ENCODE peak calls at places on chromosome 1, in six cellular contexts. G, I, C, T, R and H are unnamed samples.

GRCh38 chr1:54335396-54336056 is 70.7 kb downstream of the SSBP3 start:
- DNase-seq in G (no peak), I (no peak), C (peak; percentile 57), T (no peak), R (peak; percentile 73), H (peak; percentile 80)

GRCh38 chr1:184621262-184621661 is 133.4 kb downstream of the EDEM3 start:
- DNase-seq in G (no peak), I (no peak), C (no peak), T (no peak), R (peak; percentile 67), H (no peak)

GRCh38 chr1:8154621-8155052 is 128.5 kb upstream of the ERRFI1 start:
- DNase-seq in G (peak; percentile 36), I (no peak), C (no peak), T (no peak), R (no peak), H (no peak)

GRCh38 chr1:1629430-1630190 is 2.4 kb upstream of the MMP23B start:
- DNase-seq in G (no peak), I (no peak), C (no peak), T (no peak), R (no peak), H (peak; percentile 52)

GRCh38 chr1:11804666-11805453 is 904 bp downstream of the MTHFR start:
- DNase-seq in G (no peak), I (peak; percentile 53), C (peak; percentile 66), T (no peak), R (peak; percentile 51), H (peak; percentile 88)

GRCh38 chr1:151839457-151840409 is at the start of gene C2CD4D:
- DNase-seq in G (no peak), I (peak; percentile 31), C (peak; percentile 76), T (peak; percentile 91), R (no peak), H (no peak)

GRCh38 chr1:26993237-26994019 is at the start of gene TRNP1:
- DNase-seq in G (peak; percentile 77), I (peak; percentile 99), C (peak; percentile 83), T (peak; percentile 94), R (peak; percentile 61), H (no peak)

GRCh38 chr1:22262583-22262982 is 119.7 kb upstream of the WNT4 start:
- DNase-seq in G (no peak), I (peak; percentile 54), C (peak; percentile 82), T (no peak), R (no peak), H (no peak)

GRCh38 chr1:52532732-52533327 is 20.1 kb downstream of the TUT4 start:
- DNase-seq in G (no peak), I (no peak), C (no peak), T (no peak), R (no peak), H (no peak)

GRCh38 chr1:110153407-110153950 is 3.2 kb downstream of the SLC6A17 start:
- DNase-seq in G (no peak), I (no peak), C (no peak), T (no peak), R (no peak), H (no peak)

GRCh38 chr1:212860713-212861581 is 2.9 kb downstream of the FLVCR1 start:
- DNase-seq in G (no peak), I (peak; percentile 50), C (no peak), T (no peak), R (no peak), H (no peak)

GRCh38 chr1:52920791-52921291 is 699 bp downstream of the ECHDC2 start:
- DNase-seq in G (no peak), I (no peak), C (peak; percentile 43), T (peak; percentile 88), R (peak; percentile 11), H (no peak)

GRCh38 chr1:14334336-14335176 is 263.9 kb upstream of the KAZN start:
- DNase-seq in G (no peak), I (no peak), C (no peak), T (no peak), R (no peak), H (no peak)

GRCh38 chr1:212035123-212035834 is at the start of the genes DTL and INTS7:
- DNase-seq in G (peak; percentile 99), I (peak; percentile 99), C (peak; percentile 99), T (peak; percentile 95), R (peak; percentile 98), H (peak; percentile 98)

GRCh38 chr1:196910208-196910607 is 22.4 kb downstream of the CFHR4 start:
- DNase-seq in G (no peak), I (no peak), C (no peak), T (no peak), R (no peak), H (no peak)

GRCh38 chr1:85818371-85818770 is 110.1 kb upstream of the ZNHIT6 start:
- DNase-seq in G (no peak), I (no peak), C (no peak), T (no peak), R (no peak), H (no peak)

GRCh38 chr1:37634554-37635308 is at the start of gene RSPO1:
- DNase-seq in G (peak; percentile 14), I (peak; percentile 33), C (no peak), T (peak; percentile 87), R (no peak), H (peak; percentile 19)

GRCh38 chr1:237235080-237235479 is 193.1 kb downstream of the RYR2 start:
- DNase-seq in G (no peak), I (no peak), C (no peak), T (no peak), R (no peak), H (peak; percentile 39)

GRCh38 chr1:8424539-8425116 is 106.7 kb downstream of the SLC45A1 start:
- DNase-seq in G (no peak), I (no peak), C (peak; percentile 77), T (no peak), R (peak; percentile 35), H (peak; percentile 45)

GRCh38 chr1:110626890-110627289 is 20.7 kb upstream of the KCNA2 start:
- DNase-seq in G (no peak), I (no peak), C (no peak), T (no peak), R (no peak), H (no peak)

DNA sequence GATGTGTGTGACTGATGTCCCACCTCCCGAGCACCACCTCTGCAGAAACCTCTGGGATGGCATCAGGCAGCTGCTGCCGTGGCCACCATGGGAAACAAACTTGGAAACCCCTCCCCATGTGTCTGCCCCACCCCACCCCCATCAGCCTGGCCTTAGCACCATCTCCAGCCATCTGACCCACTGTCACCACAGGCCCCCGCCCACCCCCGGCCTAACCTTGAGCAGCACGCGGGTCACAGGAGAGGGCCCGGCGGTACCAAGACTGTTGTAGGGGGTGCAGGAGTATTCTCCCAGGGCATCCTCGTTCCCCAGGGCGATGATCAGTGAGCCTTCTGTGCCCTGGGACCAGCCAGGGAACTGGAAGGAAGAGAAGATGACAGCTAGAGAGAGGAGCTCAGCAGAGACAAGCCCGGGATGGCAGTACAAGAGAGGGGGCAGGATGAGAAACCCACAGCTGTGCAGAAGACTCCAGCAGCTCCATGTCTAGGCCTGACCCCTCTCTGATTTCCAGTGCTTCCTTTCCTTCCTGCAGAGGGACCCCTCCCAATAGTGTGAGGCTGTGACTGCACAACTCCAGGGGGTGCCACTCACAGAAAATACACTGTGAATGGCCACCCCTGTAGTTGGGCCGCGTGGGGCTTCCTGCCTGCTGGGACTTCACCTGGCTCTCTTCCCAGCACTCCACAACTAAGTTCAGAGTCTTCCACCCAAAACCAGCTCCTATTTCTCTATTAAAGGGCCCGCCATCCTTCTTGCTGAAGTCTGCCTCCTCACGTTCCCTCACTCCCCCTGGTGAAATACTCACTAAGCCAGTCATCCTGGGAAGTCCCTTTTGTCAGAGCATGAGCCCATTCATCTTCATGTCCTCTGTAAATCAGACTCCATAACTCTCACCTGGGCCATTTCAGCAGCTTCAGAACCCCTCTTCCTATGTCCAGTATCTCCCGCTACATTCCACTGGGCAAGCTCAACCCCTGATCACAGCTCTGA is 7.3 kb upstream of the TAGLN2 start:
- DNase-seq in G (no peak), I (no peak), C (no peak), T (peak; percentile 68), R (no peak), H (no peak)
- TF ChIP-seq EP300 in G (no peak), I (no peak), C (no peak), T (no peak), R (no peak), H (no peak)

DNA sequence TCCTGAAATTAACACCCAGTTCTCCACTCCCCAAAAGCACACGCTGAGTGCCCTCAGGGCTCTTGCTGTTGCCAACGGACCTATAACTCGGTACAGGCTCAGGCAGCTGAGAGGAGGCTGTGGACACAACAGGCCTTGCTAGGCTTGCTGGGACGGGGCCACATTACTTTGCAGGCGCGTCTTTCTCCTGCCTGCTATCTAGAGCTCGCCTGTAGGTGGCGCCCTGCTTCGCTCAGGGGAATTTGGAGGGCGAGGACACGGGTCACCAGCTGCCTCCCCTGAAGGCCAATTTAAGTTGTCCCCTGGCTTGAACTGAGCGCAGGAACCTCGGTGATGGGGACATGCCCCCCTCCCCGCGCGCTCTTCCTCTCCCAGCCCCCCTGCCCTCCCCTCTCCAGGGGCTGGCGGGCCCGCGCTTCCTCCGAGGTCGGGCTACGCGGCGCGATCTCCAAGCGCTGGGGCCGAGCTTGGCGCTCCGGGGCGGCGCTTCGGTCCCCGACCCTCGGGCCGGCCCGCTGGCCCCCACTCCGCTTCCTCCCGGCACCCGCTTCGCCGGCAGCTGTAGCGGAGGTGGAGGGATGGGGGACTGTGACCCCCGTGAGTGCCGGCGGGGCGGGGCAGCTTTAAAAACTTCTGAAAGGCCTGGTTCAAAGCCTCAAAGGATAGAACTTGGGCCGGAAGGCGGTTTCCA is 32.4 kb upstream of the NFIA start:
- DNase-seq in G (peak; percentile 80), I (peak; percentile 79), C (peak; percentile 96), T (peak; percentile 93), R (peak; percentile 97), H (peak; percentile 97)
- TF ChIP-seq POLR2A in G (peak; percentile 14), I (peak; percentile 58), C (no peak), T (peak; percentile 50), R (no peak), H (peak; percentile 63)

GRCh38 chr1:40316595-40317393 is at the start of gene COL9A2:
- DNase-seq in G (peak; percentile 18), I (no peak), C (peak; percentile 54), T (peak; percentile 90), R (no peak), H (no peak)
- TF ChIP-seq EP300 in G (no peak), I (no peak), C (no peak), T (no peak), R (no peak), H (no peak)

GRCh38 chr1:33181038-33181861 is 593 bp downstream of the TRIM62 start:
- DNase-seq in G (peak; percentile 42), I (peak; percentile 69), C (peak; percentile 40), T (peak; percentile 92), R (no peak), H (peak; percentile 72)

GRCh38 chr1:33182896-33183295 is 1.1 kb upstream of the TRIM62 start:
- DNase-seq in G (no peak), I (no peak), C (no peak), T (no peak), R (no peak), H (no peak)

GRCh38 chr1:33183306-33183705 is 1.5 kb upstream of the TRIM62 start:
- DNase-seq in G (no peak), I (no peak), C (no peak), T (no peak), R (no peak), H (no peak)

GRCh38 chr1:33182452-33182851 is 609 bp upstream of the TRIM62 start:
- DNase-seq in G (no peak), I (no peak), C (no peak), T (no peak), R (peak; percentile 56), H (peak; percentile 47)

GRCh38 chr1:33181906-33182305 is at the start of gene TRIM62:
- DNase-seq in G (peak; percentile 74), I (peak; percentile 99), C (peak; percentile 88), T (peak; percentile 96), R (peak; percentile 80), H (peak; percentile 95)
- TF ChIP-seq POLR2A in G (peak; percentile 38), I (peak; percentile 50), C (no peak), T (peak; percentile 69), R (no peak), H (peak; percentile 30)